ENCODE peak calls at places on chromosomes 13 and 19, in six cellular contexts. I is mesendoderm, X is IMR-90, D is trophoblast cell, M is mesenchymal stem cell, R is H1. F is an unnamed sample.

GRCh38 chr13:109144693-109145437 is 515.5 kb downstream of the MYO16 start:
- DNase-seq in D (no peak), I (no peak), X (no peak), M (peak; percentile 19), R (no peak), F (no peak)

GRCh38 chr19:41324921-41325639 is 15.1 kb downstream of the CCDC97 start:
- DNase-seq in X (peak; percentile 90), I (peak; percentile 99), M (peak; percentile 94), R (peak; percentile 83), D (peak; percentile 32), F (no peak)

GRCh38 chr19:16509141-16510061 is 13.2 kb downstream of the C19orf44 start:
- DNase-seq in M (no peak), I (no peak), D (peak; percentile 68), X (peak; percentile 36), R (no peak), F (no peak)

GRCh38 chr13:40438999-40439797 is 227.2 kb downstream of the FOXO1 start:
- DNase-seq in R (no peak), I (no peak), X (no peak), D (peak; percentile 96), M (peak; percentile 61), F (no peak)

GRCh38 chr13:32164622-32165268 is 133.2 kb downstream of the FRY start:
- DNase-seq in D (peak; percentile 92), I (peak; percentile 91), M (peak; percentile 76), X (peak; percentile 66), R (peak; percentile 58), F (peak; percentile 33)

GRCh38 chr13:42041684-42042035 is 6.8 kb upstream of the DGKH start:
- DNase-seq in D (peak; percentile 62), I (peak; percentile 86), X (peak; percentile 63), R (peak; percentile 71), M (peak; percentile 78), F (peak; percentile 29)

GRCh38 chr13:46831588-46832194 is 34.7 kb upstream of the ESD start:
- DNase-seq in M (peak; percentile 68), D (peak; percentile 83), X (peak; percentile 58), R (peak; percentile 67), I (peak; percentile 45), F (peak; percentile 52)

GRCh38 chr19:16261584-16262370 is 62.8 kb upstream of the KLF2 start:
- DNase-seq in R (no peak), X (no peak), M (no peak), I (no peak), D (no peak), F (no peak)

GRCh38 chr13:73268306-73268705 is 209.5 kb downstream of the KLF5 start:
- DNase-seq in M (peak; percentile 57), X (peak; percentile 65), D (no peak), I (no peak), R (no peak), F (no peak)

GRCh38 chr19:5648464-5648863 is 25.6 kb downstream of the SAFB start:
- DNase-seq in I (no peak), M (no peak), X (no peak), D (no peak), R (no peak), F (no peak)

GRCh38 chr19:7419777-7420439 is 68.9 kb downstream of the PEX11G start:
- DNase-seq in R (no peak), M (no peak), I (no peak), D (no peak), X (no peak), F (no peak)

GRCh38 chr13:98508280-98509074 is 68.4 kb downstream of the STK24 start:
- DNase-seq in X (peak; percentile 79), R (no peak), D (peak; percentile 23), I (peak; percentile 94), M (peak; percentile 80), F (no peak)

GRCh38 chr19:34574704-34575103 is 93.1 kb downstream of the WTIP start:
- DNase-seq in I (no peak), D (no peak), M (no peak), R (no peak), X (no peak), F (no peak)

GRCh38 chr13:31234729-31235128 is 35.0 kb downstream of the B3GLCT start:
- DNase-seq in R (no peak), X (no peak), M (no peak), I (peak; percentile 50), D (no peak), F (no peak)

GRCh38 chr13:113933901-113934300 is 40.0 kb downstream of the C13orf46 start:
- DNase-seq in I (no peak), X (no peak), D (no peak), R (no peak), M (no peak), F (no peak)

GRCh38 chr13:30872685-30873443 is 33.2 kb upstream of the MEDAG start:
- DNase-seq in I (peak; percentile 95), X (peak; percentile 94), M (peak; percentile 94), R (no peak), D (peak; percentile 52), F (peak; percentile 77)

GRCh38 chr13:38399540-38399939 is 49.9 kb downstream of the UFM1 start:
- DNase-seq in X (no peak), I (no peak), R (no peak), D (no peak), M (peak; percentile 13), F (no peak)

GRCh38 chr19:48329167-48329891 is 4.0 kb downstream of the EMP3 start:
- DNase-seq in M (peak; percentile 77), I (peak; percentile 82), X (peak; percentile 59), D (peak; percentile 56), R (no peak), F (no peak)

GRCh38 chr13:111561091-111561778 is 240.8 kb downstream of the TEX29 start:
- DNase-seq in I (no peak), X (no peak), R (no peak), M (no peak), D (no peak), F (no peak)

GRCh38 chr13:113789167-113789566 is 30.1 kb downstream of the TMEM255B start:
- DNase-seq in R (no peak), M (no peak), I (no peak), X (no peak), D (no peak), F (no peak)

GRCh38 chr19:41821003-41821735 is 23.3 kb downstream of the LYPD4 start:
- DNase-seq in M (no peak), X (peak; percentile 15), I (peak; percentile 73), R (peak; percentile 50), D (peak; percentile 48), F (peak; percentile 41)

GRCh38 chr19:31356587-31357314 is 7.5 kb upstream of the TSHZ3 start:
- DNase-seq in R (peak; percentile 87), M (no peak), X (no peak), D (peak; percentile 18), I (peak; percentile 67), F (no peak)

GRCh38 chr13:46388846-46389245 is 1.8 kb upstream of the RUBCNL start:
- DNase-seq in D (no peak), M (no peak), X (no peak), R (no peak), I (peak; percentile 77), F (no peak)

GRCh38 chr13:67515895-67516294 is 285.8 kb upstream of the PCDH9 start:
- DNase-seq in X (peak; percentile 75), D (no peak), R (no peak), M (peak; percentile 44), I (no peak), F (no peak)

DNA sequence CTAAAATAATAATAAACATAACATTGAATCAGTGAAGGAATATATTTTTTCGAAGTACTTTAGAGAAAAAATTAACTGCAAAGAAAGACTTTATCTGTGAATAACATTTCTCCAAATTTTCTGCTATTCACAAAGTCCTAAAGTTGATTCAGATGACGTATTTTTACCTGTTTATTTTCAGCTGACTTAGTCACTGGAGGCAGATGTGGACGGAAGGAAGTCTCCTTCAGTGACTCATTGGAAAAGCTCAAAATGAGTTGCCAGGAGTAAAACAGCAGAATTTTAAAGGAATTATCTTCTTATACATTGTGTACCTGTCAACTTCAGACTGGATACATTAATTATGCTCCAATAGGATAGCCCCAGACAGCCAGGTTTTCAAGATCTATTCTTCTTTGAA is 679.4 kb upstream of the GPC6 start:
- DNase-seq in D (no peak), I (no peak), R (no peak), M (peak; percentile 46), X (peak; percentile 80), F (no peak)
- H2AK5ac ChIP-seq in D (no peak overlapping the region), I (no peak overlapping the region), R (no peak overlapping the region), M (no peak overlapping the region), X (no peak overlapping the region), F (no peak overlapping the region)

GRCh38 chr13:64718116-64718515 is 2512.0 kb downstream of the PCDH9 start:
- DNase-seq in M (no peak), X (no peak), R (no peak), I (no peak), D (no peak), F (no peak)
- H3K4ac ChIP-seq in M (no peak overlapping the region), X (no peak overlapping the region), R (no peak overlapping the region), I (no peak overlapping the region), D (no peak overlapping the region), F (no peak overlapping the region)

DNA sequence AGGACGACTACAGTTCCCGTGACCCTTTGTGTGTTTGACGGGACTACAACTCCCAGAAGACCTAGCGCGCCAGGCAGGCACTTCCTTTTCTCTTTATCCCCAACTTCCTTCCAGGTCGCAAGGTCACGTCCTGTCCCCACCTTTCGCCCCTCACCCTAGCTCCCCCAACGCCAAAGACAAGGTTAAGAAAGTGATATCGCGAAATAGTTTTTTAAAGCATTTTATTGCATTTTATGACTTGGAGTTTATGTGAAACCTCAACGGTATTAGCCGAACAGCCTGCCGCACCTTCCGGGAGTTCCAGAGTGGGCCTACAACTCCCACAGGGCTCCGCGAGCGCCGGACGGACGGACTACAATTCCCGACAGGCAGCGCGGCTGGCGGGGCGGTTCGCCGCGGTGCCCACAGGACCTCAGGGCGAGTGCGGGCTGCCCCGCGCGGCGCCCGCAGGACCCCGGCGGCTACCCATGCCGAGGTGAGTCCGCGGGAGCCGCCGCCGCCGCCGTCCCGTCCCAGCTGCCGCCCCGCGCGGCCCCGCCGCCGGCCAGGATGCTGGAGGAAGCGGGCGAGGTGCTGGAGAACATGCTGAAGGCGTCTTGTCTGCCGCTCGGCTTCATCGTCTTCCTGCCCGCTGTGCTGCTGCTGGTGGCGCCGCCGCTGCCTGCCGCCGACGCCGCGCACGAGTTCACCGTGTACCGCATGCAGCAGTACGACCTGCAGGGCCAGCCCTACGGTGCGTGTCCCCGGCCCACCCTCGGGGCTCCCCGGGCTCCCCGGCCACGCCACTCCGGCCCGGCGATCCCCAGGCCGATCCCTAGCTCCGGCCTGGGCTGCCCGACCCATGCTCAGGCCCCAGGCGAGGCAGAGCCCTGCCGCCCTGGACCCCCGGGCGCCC is at the start of gene NCLN:
- DNase-seq in R (peak; percentile 95), X (peak; percentile 91), I (peak; percentile 98), M (peak; percentile 97), D (peak; percentile 95), F (peak; percentile 96)
- H3K4me3 ChIP-seq in R (peak within 1 kb of the TSS; percentile 71), X (peak within 1 kb of the TSS; percentile 94), I (peak within 1 kb of the TSS; percentile 92), M (peak within 1 kb of the TSS; percentile 93), D (peak within 1 kb of the TSS; percentile 96), F (peak within 1 kb of the TSS; percentile 75)

DNA sequence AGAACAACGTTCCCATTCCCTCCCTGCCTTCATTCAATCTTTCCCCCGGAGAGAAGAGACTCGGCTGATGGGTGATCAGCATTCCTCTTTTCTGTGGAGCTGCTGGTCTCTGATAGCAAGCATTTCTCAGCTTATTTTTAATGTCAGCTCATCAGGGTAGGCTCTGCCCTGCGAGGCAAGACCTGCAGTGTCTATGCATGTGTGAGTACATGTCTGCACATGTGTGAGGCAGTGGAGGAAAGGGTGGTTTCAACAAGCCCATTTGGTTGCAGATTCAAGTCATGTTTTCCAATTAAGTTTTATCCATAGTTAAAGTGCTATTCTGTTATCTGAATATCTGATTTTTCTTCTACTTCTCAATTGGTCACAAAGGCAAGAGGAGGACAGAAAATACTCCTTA is 19.5 kb downstream of the SLC10A2 start:
- DNase-seq in D (no peak), X (no peak), M (no peak), R (no peak), I (no peak), F (no peak)
- H2AK5ac ChIP-seq in D (no peak overlapping the region), X (no peak overlapping the region), M (no peak overlapping the region), R (no peak overlapping the region), I (no peak overlapping the region), F (no peak overlapping the region)